ENCODE peak calls at places on chromosomes 12 and 14, in five cellular contexts. T is right cardiac atrium, L is cardiac muscle cell, H is keratinocyte, Q is transverse colon. Y is an unnamed sample. For H3K4me1, the result is how much of the 10 kb centered on the place peaks cover.

GRCh38 chr12:127270193-127270592 is 996.8 kb upstream of the TMEM132C start:
- DNase-seq in T (no peak), L (no peak), H (no peak), Q (peak), Y (no peak)

GRCh38 chr14:77099425-77100167 is 1.5 kb downstream of the CIPC start:
- DNase-seq in T (no peak), L (no peak), H (no peak), Q (no peak), Y (no peak)

GRCh38 chr12:65522956-65523857 is 244.7 kb downstream of the MSRB3 start:
- DNase-seq in T (no peak), L (no peak), H (no peak), Q (no peak), Y (no peak)

GRCh38 chr12:13250416-13250815 is 53.9 kb downstream of the EMP1 start:
- DNase-seq in T (no peak), L (no peak), H (peak), Q (no peak), Y (no peak)

GRCh38 chr12:28882444-28882843 is 266.6 kb upstream of the FAR2 start:
- DNase-seq in T (no peak), L (no peak), H (peak), Q (no peak), Y (no peak)

GRCh38 chr12:81998761-81999378 is 239.7 kb upstream of the PPFIA2 start:
- DNase-seq in T (no peak), L (no peak), H (peak), Q (no peak), Y (no peak)

GRCh38 chr12:47328831-47329545 is 249.2 kb upstream of the AMIGO2 start:
- DNase-seq in T (no peak), L (no peak), H (peak), Q (no peak), Y (no peak)

GRCh38 chr12:117188961-117189724 is 1.1 kb downstream of the FBXO21 start:
- DNase-seq in T (no peak), L (no peak), H (no peak), Q (no peak), Y (no peak)

GRCh38 chr12:4978737-4979136 is 64.9 kb upstream of the KCNA5 start:
- DNase-seq in T (peak), L (no peak), H (no peak), Q (no peak), Y (no peak)

GRCh38 chr14:67359319-67359774 is 257 bp downstream of the ATP6V1D start:
- DNase-seq in T (peak), L (peak), H (no peak), Q (peak), Y (no peak)

GRCh38 chr14:42174357-42174756 is 567.7 kb downstream of the LRFN5 start:
- DNase-seq in T (no peak), L (no peak), H (no peak), Q (no peak), Y (no peak)

GRCh38 chr12:14777271-14777670 is 26.0 kb downstream of the WBP11 start:
- DNase-seq in T (no peak), L (no peak), H (no peak), Q (peak), Y (no peak)

GRCh38 chr14:23632461-23633159 is 3.6 kb upstream of the DHRS2 start:
- DNase-seq in T (no peak), L (no peak), H (no peak), Q (no peak), Y (no peak)

GRCh38 chr12:81141220-81141619 is 63.3 kb downstream of the ACSS3 start:
- DNase-seq in T (no peak), L (no peak), H (peak), Q (no peak), Y (no peak)

GRCh38 chr14:103511022-103511693 is 11.5 kb downstream of the CKB start:
- DNase-seq in T (no peak), L (no peak), H (no peak), Q (no peak), Y (no peak)

GRCh38 chr12:122421815-122422737 is at the start of gene CLIP1:
- DNase-seq in T (peak), L (peak), H (no peak), Q (peak), Y (peak)

GRCh38 chr14:104362761-104363605 is 216.6 kb upstream of the C14orf180 start:
- DNase-seq in T (peak), L (no peak), H (no peak), Q (no peak), Y (no peak)

GRCh38 chr14:77022219-77022852 is 6.2 kb downstream of the IRF2BPL start:
- DNase-seq in T (no peak), L (no peak), H (no peak), Q (peak), Y (no peak)

GRCh38 chr12:68641138-68641537 is 30.4 kb downstream of the RAP1B start:
- DNase-seq in T (no peak), L (no peak), H (no peak), Q (peak), Y (no peak)

GRCh38 chr12:54173906-54174471 is 14.8 kb downstream of the SMUG1 start:
- DNase-seq in T (no peak), L (no peak), H (no peak), Q (no peak), Y (no peak)

GRCh38 chr14:103806805-103807204 is 40.6 kb downstream of the PPP1R13B start:
- DNase-seq in T (no peak), L (peak), H (no peak), Q (no peak), Y (no peak)

GRCh38 chr12:9741726-9742125 is 8.8 kb upstream of the CLECL1 start:
- DNase-seq in T (no peak), L (no peak), H (no peak), Q (peak), Y (no peak)

GRCh38 chr12:17503742-17504141 is 586.3 kb downstream of the RERGL start:
- DNase-seq in T (no peak), L (no peak), H (no peak), Q (no peak), Y (no peak)

GRCh38 chr12:47068539-47068938 is 10.9 kb upstream of the PCED1B start:
- DNase-seq in T (no peak), L (no peak), H (no peak), Q (no peak), Y (no peak)

GRCh38 chr12:51000245-51000644 is 25.9 kb downstream of the SLC11A2 start:
- DNase-seq in T (no peak), L (no peak), H (no peak), Q (no peak), Y (no peak)

GRCh38 chr14:100747736-100748135 is 21.0 kb downstream of the DLK1 start:
- DNase-seq in T (no peak), L (no peak), H (no peak), Q (no peak), Y (no peak)

GRCh38 chr12:44154128-44154527 is 318.2 kb downstream of the TMEM117 start:
- DNase-seq in T (no peak), L (peak), H (no peak), Q (no peak), Y (no peak)

GRCh38 chr12:109092484-109093021 is 719 bp downstream of the ALKBH2 start:
- DNase-seq in T (no peak), L (no peak), H (no peak), Q (no peak), Y (no peak)

GRCh38 chr12:68686262-68686594 is 550 bp upstream of the NUP107 start:
- DNase-seq in T (no peak), L (no peak), H (no peak), Q (no peak), Y (no peak)

GRCh38 chr14:102088012-102088792 is 1.4 kb upstream of the HSP90AA1 start:
- DNase-seq in T (peak), L (no peak), H (no peak), Q (peak), Y (peak)

GRCh38 chr12:14279845-14280244 is 85.6 kb upstream of the ATF7IP start:
- DNase-seq in T (no peak), L (no peak), H (no peak), Q (no peak), Y (no peak)

GRCh38 chr12:15526033-15526432 is 203.7 kb downstream of the PTPRO start:
- DNase-seq in T (no peak), L (no peak), H (no peak), Q (no peak), Y (no peak)

GRCh38 chr12:89306827-89307498 is 45.3 kb downstream of the DUSP6 start:
- DNase-seq in T (no peak), L (no peak), H (no peak), Q (no peak), Y (no peak)

GRCh38 chr14:89384023-89384422 is 33.0 kb downstream of the FOXN3 start:
- DNase-seq in T (no peak), L (no peak), H (no peak), Q (peak), Y (no peak)

DNA sequence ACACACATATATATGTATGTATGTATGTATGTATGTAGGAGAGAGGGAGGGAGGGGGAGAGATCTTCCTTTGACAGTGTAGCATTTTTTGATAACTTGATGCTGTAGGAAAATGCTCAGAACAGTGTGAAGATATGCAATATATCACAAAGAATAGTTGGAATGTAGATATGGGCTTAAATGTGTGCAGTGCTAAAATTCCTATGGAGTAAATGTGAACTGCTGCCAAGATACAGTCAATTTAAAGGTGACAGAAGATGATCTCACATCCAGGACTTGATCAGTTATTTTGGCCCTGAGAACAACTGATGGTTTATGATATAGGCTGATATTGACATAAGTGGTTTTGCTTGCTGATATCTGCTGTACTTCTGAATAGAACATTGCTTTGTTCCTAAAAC is 84.2 kb downstream of the DAAM1 start:
- DNase-seq in T (no peak), L (no peak), H (no peak), Q (no peak), Y (no peak)
- H3K4me1 ChIP-seq in T (under half), L (under half), H (under half), Q (under half), Y (under half)

DNA sequence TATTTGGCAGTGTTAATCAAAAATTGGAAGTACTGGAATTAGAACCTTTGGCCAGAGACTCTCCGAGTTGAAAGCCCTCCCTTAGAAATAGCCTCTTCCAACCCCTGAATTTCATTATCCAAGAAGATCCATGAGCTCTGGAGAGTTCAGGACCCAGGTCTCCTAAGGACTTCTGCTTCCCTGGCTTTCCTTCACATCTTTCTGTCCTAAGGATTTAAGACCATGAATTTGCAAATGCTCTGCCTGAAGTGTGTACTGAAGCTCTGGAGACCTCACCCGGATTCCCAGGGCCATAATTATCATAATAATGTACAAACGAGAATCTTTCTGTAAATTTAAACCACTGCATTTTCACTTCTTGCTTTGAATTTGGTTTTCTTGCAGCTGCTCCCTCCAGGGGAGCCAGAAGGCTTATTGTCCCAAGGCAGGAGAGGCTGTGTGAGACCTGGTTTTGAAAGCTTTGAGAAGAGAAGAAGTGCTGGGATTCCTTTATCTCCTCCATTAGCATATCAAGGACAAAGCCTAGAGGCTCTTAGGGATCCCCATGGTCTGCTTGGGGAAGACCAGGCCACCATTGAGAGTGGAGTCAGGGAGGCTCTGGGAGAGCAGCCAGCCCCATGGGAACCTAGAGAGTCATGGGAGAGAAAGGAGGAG is 41.1 kb downstream of the GLRX5 start:
- DNase-seq in T (no peak), L (no peak), H (no peak), Q (no peak), Y (no peak)
- H3K4me1 ChIP-seq in T (under half), L (under half), H (under half), Q (under half), Y (under half)

GRCh38 chr14:99573000-99573330 is 31.0 kb downstream of the CCDC85C start:
- DNase-seq in T (no peak), L (no peak), H (no peak), Q (no peak), Y (no peak)
- H3K4me1 ChIP-seq in T (under half), L (half or more), H (under half), Q (half or more), Y (under half)

GRCh38 chr12:30110970-30111586 is 327.3 kb upstream of the TMTC1 start:
- DNase-seq in T (no peak), L (no peak), H (no peak), Q (no peak), Y (no peak)

GRCh38 chr12:30105505-30105904 is 321.8 kb upstream of the TMTC1 start:
- DNase-seq in T (no peak), L (no peak), H (no peak), Q (no peak), Y (no peak)

GRCh38 chr12:30110505-30110904 is 326.8 kb upstream of the TMTC1 start:
- DNase-seq in T (no peak), L (no peak), H (no peak), Q (no peak), Y (no peak)

GRCh38 chr12:30108666-30109065 is 324.9 kb upstream of the TMTC1 start:
- DNase-seq in T (no peak), L (no peak), H (no peak), Q (no peak), Y (no peak)

GRCh38 chr12:30106204-30106603 is 322.5 kb upstream of the TMTC1 start:
- DNase-seq in T (no peak), L (no peak), H (no peak), Q (no peak), Y (no peak)
- H3K4me1 ChIP-seq in T (under half), L (under half), H (under half), Q (under half), Y (under half)

GRCh38 chr14:80491131-80491530 is 279.8 kb upstream of the DIO2 start:
- DNase-seq in T (peak), L (no peak), H (no peak), Q (peak), Y (peak)
- H3K4me1 ChIP-seq in T (under half), L (under half), H (under half), Q (under half), Y (under half)

DNA sequence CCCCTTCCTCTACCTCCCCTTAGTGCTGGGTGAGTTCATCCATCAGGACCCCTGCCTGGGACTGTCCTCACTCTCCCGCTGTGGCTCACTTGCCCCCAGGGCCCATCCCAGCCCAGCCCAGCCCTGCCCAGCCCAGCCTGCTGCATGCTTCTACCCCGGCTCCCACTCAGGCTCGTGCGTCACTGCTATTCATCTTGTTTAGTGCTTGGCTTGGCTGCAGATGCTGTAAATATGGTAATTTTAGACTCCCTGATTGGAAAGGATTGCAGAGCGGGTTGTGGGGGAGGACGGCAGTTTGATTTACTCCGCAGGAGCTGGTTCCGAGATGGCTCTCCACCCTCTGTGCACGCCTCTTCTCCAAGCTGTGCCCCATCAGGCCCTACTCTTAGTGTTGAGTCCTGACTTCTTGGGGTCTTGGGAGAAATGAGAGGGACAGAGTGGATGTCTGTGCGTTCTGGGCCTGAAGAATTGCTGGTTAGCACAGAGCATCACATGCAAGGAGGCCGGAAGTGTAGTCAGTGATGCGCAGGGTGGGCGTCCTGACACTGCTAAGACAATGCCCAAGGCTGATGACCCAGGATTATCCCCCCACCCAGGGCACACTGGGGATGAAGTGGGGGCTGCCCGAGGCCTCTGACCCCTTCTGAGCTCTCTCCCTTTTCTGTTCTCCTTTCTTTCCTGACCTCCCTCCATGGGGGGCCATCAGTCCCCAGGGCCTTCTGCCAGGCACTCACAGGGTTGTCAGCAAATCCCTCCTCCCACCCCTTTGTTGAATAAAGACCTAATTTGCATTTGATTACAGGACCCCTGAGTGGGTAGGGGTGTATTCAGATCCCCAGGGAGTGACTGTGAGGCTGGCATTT is 244.4 kb downstream of the ZFP36L1 start:
- DNase-seq in T (peak), L (peak), H (peak), Q (peak), Y (peak)
- H3K4me1 ChIP-seq in T (under half), L (under half), H (half or more), Q (under half), Y (half or more)

DNA sequence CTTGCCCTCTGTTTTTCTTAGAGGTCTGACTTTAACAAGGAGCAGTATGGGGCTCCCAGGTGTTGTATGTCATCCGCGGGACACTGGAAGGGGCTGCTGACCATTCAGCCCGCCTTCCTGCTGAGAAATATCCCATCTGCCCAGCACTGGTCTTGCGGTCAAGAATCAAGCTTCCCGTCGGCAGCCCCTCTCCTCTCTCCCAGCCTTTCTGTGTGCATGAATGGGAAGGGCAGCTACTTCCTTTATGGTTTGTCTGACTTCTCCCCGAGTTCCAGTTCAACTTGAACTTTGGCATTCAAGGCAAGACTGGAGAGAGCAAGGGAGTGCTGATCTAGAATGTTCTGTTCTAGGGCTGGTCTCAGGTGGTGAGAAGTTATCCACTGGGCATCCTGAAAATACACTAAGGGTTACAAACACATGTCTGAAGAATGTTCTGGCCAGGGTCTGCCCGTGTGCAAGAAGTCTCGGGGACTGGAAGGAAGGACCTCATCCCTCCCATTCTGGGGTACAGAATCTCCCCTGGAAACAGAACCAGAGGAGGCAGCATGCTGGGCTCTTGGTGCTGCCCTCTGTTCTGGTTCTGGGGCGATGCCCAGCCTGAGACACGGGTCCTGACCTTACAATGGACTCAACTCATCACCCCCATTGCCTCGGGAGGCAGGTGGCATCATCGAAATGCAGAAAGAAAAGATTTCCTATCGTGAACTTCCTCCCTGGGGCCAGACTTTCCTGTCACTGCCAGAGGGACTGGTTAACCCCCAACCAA is 51.7 kb downstream of the PSMA6 start:
- DNase-seq in T (no peak), L (no peak), H (no peak), Q (no peak), Y (no peak)
- H3K4me1 ChIP-seq in T (under half), L (under half), H (under half), Q (under half), Y (under half)

GRCh38 chr12:124730455-124730932 is 133.2 kb downstream of the SCARB1 start:
- DNase-seq in T (peak), L (peak), H (no peak), Q (no peak), Y (no peak)
- H3K4me1 ChIP-seq in T (under half), L (under half), H (under half), Q (under half), Y (under half)

Y was measured in tibial artery.